ENCODE peak calls at places on chromosomes 4 and X, in six cellular contexts. O is cardiac muscle cell, E is astrocyte of the spinal cord, H is heart left ventricle, M is choroid plexus epithelial cell, U is lower leg skin. C is an unnamed sample.

GRCh38 chr4:134935320-134935719 is 733.7 kb upstream of the PABPC4L start:
- DNase-seq in M (peak), H (no peak), O (peak), U (no peak), E (no peak), C (no peak)

GRCh38 chrX:34658316-34658715 is 1.2 kb upstream of the TMEM47 start:
- DNase-seq in M (peak), H (no peak), E (no peak), U (no peak), O (peak), C (no peak)

GRCh38 chrX:119465555-119465954 is 2.7 kb upstream of the SLC25A5 start:
- DNase-seq in E (no peak), U (no peak), H (no peak), O (no peak), M (no peak), C (no peak)

GRCh38 chr4:182829196-182829595 is 88.0 kb downstream of the DCTD start:
- DNase-seq in U (no peak), O (no peak), E (no peak), H (no peak), M (no peak), C (no peak)

GRCh38 chr4:150219841-150220240 is 141.6 kb downstream of the DCLK2 start:
- DNase-seq in E (peak), M (no peak), U (no peak), O (peak), H (no peak), C (no peak)

GRCh38 chr4:26763063-26763462 is 97.6 kb upstream of the STIM2 start:
- DNase-seq in M (no peak), E (no peak), H (no peak), U (no peak), O (no peak), C (no peak)

GRCh38 chr4:1842339-1842895 is 13.5 kb downstream of the LETM1 start:
- DNase-seq in U (no peak), O (no peak), H (no peak), M (peak), E (no peak), C (no peak)

GRCh38 chrX:71541546-71542022 is 8.7 kb downstream of the OGT start:
- DNase-seq in U (no peak), M (peak), H (no peak), O (peak), E (peak), C (no peak)

GRCh38 chrX:63657821-63658220 is 127.2 kb downstream of the ARHGEF9 start:
- DNase-seq in H (peak), U (peak), M (peak), E (peak), O (peak), C (no peak)

GRCh38 chr4:30760560-30760959 is 40.4 kb downstream of the PCDH7 start:
- DNase-seq in U (no peak), H (no peak), E (no peak), O (no peak), M (no peak), C (no peak)

GRCh38 chr4:48047421-48047844 is 30.9 kb downstream of the NIPAL1 start:
- DNase-seq in E (no peak), O (peak), M (peak), U (no peak), H (peak), C (no peak)

GRCh38 chr4:54547299-54548097 is 110.3 kb upstream of the KIT start:
- DNase-seq in U (no peak), M (no peak), O (no peak), H (no peak), E (no peak), C (no peak)
- H3K4me3 ChIP-seq in U (no peak), M (no peak), O (no peak), H (no peak), E (no peak), C (no peak)

GRCh38 chrX:48684134-48684533 is 535 bp downstream of the WAS start:
- DNase-seq in O (no peak), H (no peak), U (no peak), E (no peak), M (no peak), C (no peak)
- H3K4me3 ChIP-seq in O (no peak), H (peak), U (no peak), E (no peak), M (no peak), C (no peak)

DNA sequence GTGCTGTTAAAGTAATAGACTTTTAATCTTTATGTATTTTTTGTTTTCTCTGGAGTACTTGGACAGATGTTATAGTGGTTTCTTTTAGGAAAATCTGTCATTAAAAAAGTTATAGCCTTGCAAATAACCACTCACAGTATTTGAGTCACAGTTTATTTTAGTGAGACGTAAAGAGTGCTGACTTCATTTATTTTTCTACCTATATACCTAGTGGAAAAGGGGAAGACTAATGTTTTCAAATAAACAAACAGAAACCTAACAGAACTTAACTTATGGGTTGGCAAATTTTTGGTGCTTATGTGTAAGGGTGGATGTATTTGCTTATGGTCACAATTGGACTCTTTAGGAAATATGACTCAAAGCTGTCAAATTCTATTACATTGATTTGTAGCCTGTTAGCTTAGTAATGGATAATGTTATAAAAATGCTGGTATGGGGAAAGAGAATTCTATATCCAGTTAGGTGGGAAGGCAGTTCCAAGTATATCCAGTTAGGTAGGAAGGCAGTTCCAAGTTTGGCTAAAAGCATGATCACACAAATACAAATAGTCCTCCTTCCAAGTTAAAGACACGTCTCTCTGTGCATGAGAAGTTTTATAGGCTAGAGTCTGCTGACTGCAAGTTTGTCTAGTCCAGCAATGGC is 61.9 kb downstream of the SLC9A6 start:
- DNase-seq in O (no peak), M (no peak), U (no peak), H (no peak), E (peak), C (no peak)
- H3K4me3 ChIP-seq in O (no peak), M (no peak), U (no peak), H (no peak), E (no peak), C (no peak)

GRCh38 chrX:13151806-13152510 is 107.5 kb upstream of the FAM9C start:
- DNase-seq in O (peak), M (peak), E (peak), H (no peak), U (no peak), C (no peak)
- H3K4me3 ChIP-seq in O (no peak), M (no peak), E (no peak), H (peak), U (no peak), C (no peak)

DNA sequence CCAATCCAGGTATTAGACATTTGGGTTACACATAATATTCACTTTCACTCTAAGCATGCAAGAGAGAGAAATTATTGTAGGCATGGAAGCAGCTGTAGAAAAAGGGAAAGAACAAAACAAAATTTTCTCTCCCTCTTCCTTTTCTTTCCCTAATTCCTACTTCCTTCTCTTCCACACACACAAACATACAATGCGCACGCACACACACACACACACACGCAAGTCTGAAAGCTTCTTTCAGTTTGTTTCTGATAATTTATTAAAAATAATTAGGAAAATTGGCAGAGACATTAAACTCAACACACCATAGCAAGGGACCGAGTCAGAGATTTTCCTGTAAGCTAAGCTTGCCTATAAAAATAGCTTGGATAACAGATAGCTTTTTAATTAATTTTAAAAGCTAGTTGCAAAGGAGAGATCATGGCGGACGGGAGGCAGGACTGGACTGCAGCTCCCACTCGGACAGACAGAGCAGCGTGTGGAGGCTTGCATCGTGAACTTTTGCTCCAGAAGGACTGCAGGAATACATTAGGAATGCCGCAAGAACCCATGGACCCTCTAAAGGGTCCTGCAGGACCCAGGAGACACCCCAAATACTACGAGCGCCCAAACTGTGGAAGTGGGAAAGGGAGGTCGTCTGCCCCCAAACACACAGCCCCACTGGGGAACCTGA is 92.6 kb upstream of the MAPK10 start:
- DNase-seq in H (no peak), O (peak), M (peak), E (peak), U (no peak), C (no peak)
- H3K4me3 ChIP-seq in H (peak), O (no peak), M (peak), E (peak), U (no peak), C (no peak)

DNA sequence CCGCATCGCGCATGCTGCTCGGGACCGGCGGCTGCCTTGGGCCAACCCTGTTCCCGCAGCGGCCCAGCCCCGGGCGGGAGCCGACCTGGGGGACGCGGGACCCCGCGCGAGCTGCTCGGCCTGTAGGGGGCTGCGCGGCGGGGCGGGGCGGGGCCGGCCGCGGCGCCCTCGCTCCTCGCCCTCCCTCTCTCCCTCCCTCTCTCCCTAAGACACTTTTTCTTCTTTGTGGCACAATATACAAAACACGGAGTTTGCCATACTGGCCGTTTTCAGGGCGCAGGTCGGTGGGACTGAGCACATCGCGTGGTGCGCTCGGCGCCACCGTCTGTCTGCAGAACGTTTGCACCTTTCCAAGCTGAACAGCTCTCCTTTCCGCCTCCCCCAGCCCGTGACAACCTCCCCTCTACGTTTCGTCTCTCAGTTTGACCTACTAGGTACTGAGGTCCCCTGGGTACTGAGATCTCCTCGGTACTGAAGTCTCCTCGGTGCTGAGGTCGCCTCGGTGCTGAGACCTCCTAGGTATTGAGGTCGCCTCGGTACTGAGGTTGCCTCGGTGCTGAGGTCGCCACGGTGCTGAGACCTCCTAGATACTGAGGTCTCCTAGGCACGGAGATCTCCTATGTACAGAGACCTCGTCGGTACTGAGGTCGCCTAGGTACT is 261.1 kb upstream of the PLCXD1 start:
- DNase-seq in E (peak), M (no peak), H (no peak), U (peak), O (no peak), C (no peak)
- H3K4me3 ChIP-seq in E (peak), M (peak), H (peak), U (no peak), O (no peak), C (peak)

DNA sequence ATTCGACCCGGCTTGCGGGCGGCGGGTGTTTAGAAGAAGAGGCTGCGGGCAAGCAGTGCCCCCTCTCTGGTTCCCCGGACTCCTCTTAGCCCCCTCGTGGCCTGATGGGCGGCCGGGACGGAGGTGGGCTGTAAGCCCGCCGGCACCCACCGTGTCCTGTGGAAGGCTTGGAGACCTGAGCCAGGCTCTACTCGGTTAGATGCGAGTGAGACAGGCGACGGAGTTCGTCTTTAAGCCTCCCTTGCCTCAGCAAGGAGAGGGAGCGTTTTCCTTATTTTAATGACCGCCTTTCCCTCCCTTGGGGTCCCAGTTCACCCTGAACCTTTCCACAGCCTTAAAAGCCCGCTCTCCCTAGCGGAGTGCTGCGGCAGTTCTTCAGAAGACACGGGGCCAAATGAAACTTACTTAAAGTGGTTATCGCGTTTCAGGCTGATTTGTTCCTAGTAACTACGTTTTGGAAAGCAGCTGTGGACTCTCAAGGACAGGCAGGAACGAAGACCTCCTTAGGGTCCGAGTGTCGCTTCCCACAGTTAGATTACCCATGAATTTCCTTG is 970 bp downstream of the SLITRK2 start:
- DNase-seq in U (no peak), M (no peak), E (no peak), H (no peak), O (no peak), C (no peak)
- H3K4me3 ChIP-seq in U (no peak), M (no peak), E (peak), H (peak), O (peak), C (peak)